ENCODE peak calls at places on chromosomes 6 and 20, in six cellular contexts. J, N, B, V, G and D are unnamed samples.

GRCh38 chr20:44017905-44018683 is 103.4 kb downstream of the TOX2 start:
- DNase-seq in J (peak), N (no peak), B (peak), V (peak), G (peak), D (peak)

GRCh38 chr6:135451617-135452190 is 45.8 kb downstream of the AHI1 start:
- DNase-seq in J (no peak), N (no peak), B (no peak), V (no peak), G (no peak), D (no peak)

GRCh38 chr6:20118877-20119276 is 93.4 kb downstream of the MBOAT1 start:
- DNase-seq in J (no peak), N (no peak), B (no peak), V (no peak), G (no peak), D (no peak)

GRCh38 chr6:31035862-31036497 is 25.7 kb downstream of the MUC22 start:
- DNase-seq in J (no peak), N (no peak), B (no peak), V (no peak), G (no peak), D (no peak)

GRCh38 chr6:35737413-35738211 is 780 bp downstream of the ARMC12 start:
- DNase-seq in J (peak), N (no peak), B (no peak), V (no peak), G (no peak), D (peak)

GRCh38 chr6:88566746-88567534 is 396.5 kb downstream of the RNGTT start:
- DNase-seq in J (no peak), N (no peak), B (no peak), V (no peak), G (no peak), D (no peak)

GRCh38 chr6:10347561-10348327 is 67.1 kb downstream of the TFAP2A start:
- DNase-seq in J (peak), N (no peak), B (no peak), V (no peak), G (no peak), D (no peak)

GRCh38 chr6:30884521-30885480 is 482 bp downstream of the DDR1 start:
- DNase-seq in J (peak), N (peak), B (peak), V (peak), G (peak), D (peak)

GRCh38 chr6:46327769-46328168 is 157.0 kb upstream of the ENPP5 start:
- DNase-seq in J (no peak), N (no peak), B (no peak), V (no peak), G (no peak), D (no peak)

GRCh38 chr6:106732541-106732940 is 103.2 kb downstream of the QRSL1 start:
- DNase-seq in J (no peak), N (no peak), B (no peak), V (no peak), G (no peak), D (no peak)

GRCh38 chr6:161066511-161066910 is 74.9 kb downstream of the MAP3K4 start:
- DNase-seq in J (no peak), N (no peak), B (no peak), V (no peak), G (no peak), D (no peak)

GRCh38 chr6:28224131-28225055 is 682 bp upstream of the ZSCAN9 start:
- DNase-seq in J (no peak), N (no peak), B (no peak), V (no peak), G (no peak), D (no peak)

GRCh38 chr20:60046011-60046413 is 87.8 kb downstream of the CDH26 start:
- DNase-seq in J (no peak), N (no peak), B (no peak), V (no peak), G (no peak), D (no peak)

GRCh38 chr6:52595000-52595795 is 18.3 kb upstream of the TRAM2 start:
- DNase-seq in J (no peak), N (no peak), B (peak), V (peak), G (no peak), D (no peak)

GRCh38 chr6:116278853-116279231 is 888 bp downstream of the TSPYL1 start:
- DNase-seq in J (no peak), N (no peak), B (no peak), V (peak), G (no peak), D (peak)

GRCh38 chr6:19934996-19935591 is 97.9 kb downstream of the ID4 start:
- DNase-seq in J (no peak), N (no peak), B (no peak), V (no peak), G (no peak), D (no peak)

GRCh38 chr6:143232849-143233248 is 172.2 kb downstream of the AIG1 start:
- DNase-seq in J (peak), N (no peak), B (peak), V (peak), G (peak), D (peak)

GRCh38 chr6:34658605-34659218 is 37.9 kb downstream of the ILRUN start:
- DNase-seq in J (no peak), N (no peak), B (no peak), V (no peak), G (peak), D (no peak)

DNA sequence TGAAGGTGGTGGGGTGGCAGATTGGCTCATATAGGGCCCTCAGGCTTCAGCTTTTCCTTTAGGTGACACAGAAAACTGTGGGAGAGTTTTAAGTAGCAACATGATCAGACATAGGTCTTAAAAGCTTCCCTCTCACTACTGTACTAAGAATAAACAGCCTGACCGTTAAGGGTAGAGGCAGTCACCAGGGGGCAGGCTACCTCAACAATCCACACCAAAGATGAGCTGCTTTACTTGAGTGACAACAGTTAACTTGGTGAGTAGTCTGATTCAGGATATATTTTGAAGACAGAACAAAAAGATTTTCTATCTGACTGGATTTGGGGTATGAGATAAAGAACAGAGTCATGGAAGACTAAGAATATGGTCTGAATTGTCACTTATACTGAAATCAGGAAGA is 193.1 kb upstream of the SHLD1 start:
- DNase-seq in J (peak), N (no peak), B (peak), V (peak), G (peak), D (peak)
- TF ChIP-seq CTCF in J (peak), N (peak), B (peak), V (peak), G (peak), D (peak)

GRCh38 chr6:15248451-15249370 is 2.8 kb downstream of the JARID2 start:
- DNase-seq in J (peak), N (peak), B (peak), V (peak), G (peak), D (peak)
- TF ChIP-seq POLR2A in J (peak), N (no peak), B (no peak), V (no peak), G (peak), D (peak)

GRCh38 chr6:29625337-29625930 is 7.5 kb downstream of the GABBR1 start:
- DNase-seq in J (no peak), N (no peak), B (no peak), V (no peak), G (no peak), D (no peak)

GRCh38 chr6:29627762-29628418 is 5.1 kb downstream of the GABBR1 start:
- DNase-seq in J (peak), N (no peak), B (peak), V (peak), G (peak), D (peak)

GRCh38 chr6:29629571-29629970 is 3.4 kb downstream of the GABBR1 start:
- DNase-seq in J (no peak), N (no peak), B (no peak), V (no peak), G (no peak), D (no peak)

GRCh38 chr6:29628419-29629281 is 4.3 kb downstream of the GABBR1 start:
- DNase-seq in J (peak), N (peak), B (peak), V (peak), G (peak), D (peak)

DNA sequence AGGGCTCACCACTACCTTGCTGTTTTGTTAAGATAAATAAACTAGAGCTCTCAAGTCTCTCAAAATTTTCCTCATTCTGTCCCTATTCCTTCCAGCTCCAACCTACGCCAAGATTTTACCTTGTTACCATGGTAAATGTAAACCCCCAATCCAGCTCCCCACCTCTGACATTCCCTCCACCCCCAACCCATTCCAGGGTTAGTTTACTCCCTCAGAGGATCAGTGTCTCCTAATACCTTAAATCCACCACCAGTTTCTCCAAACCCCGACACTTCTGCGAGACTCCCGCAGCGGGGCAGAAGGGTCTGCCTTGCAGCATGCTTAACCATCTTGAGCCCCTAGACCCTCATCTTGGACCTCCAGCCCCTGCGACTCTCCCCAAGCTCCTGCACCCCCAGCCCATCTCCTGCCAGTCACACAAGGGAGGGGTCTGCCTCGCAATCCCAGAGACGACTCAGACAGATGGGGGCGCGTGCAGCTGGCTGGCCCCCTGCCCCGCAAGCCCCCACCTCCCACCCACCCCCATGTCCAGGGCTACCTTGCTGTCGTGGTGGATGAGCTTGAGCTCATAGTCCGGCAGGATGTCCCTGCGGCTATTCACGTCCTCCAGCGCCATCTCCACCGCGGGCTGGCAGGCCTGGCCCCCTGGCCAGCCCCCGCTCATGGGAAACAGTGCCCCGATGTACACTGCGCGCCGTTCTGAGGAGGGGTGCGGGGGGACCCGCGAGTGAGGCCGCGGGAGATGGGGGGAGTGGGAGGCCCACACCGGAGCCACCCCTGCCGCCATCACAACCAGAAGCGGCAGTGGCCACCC is 5.8 kb downstream of the GABBR1 start:
- DNase-seq in J (no peak), N (no peak), B (no peak), V (no peak), G (no peak), D (no peak)
- H3K27ac ChIP-seq in J (peak), N (peak), B (peak), V (peak), G (peak), D (no peak)

GRCh38 chr6:33410711-33411631 is at the start of gene PHF1:
- DNase-seq in J (peak), N (no peak), B (peak), V (peak), G (peak), D (peak)
- TF ChIP-seq CTCF in J (no peak), N (no peak), B (no peak), V (no peak), G (no peak), D (no peak)

DNA sequence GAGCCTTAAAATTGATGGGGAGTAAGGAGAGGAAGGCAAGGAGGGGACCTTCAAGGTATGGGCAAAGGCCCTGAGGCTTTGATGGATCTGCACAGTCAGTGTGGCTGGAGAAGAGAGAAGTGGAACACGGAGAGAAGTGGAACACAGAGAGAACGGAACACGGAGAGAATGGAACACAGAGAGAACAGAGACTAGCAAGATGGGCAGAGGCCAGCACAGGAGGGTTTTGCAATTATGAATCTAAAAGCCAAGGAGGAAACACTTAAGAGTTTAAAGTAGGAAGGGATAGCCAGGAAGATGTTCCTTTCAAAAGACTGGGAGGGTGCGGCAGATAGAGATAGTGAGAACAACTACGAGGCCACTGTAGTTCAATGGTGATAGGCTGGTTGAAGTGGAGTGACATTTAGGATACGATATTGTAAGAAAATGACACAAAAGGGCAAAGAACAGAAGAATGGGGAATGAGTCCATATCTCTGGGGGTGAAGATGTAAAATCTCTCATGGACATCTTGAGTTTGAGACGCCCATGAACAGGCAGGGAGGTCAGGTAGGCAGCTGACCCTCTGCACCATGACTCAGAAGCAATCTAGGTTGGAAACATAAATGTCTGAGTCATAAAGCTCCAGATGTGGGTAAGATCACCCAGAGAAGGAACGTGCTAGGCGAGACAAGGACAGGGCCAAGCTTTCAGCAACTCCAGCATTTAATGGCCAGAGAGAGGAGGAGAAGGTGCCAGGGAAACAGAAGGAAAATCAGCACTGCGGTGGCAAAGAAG is 25.4 kb downstream of the ZMYND8 start:
- DNase-seq in J (peak), N (no peak), B (peak), V (no peak), G (no peak), D (no peak)
- TF ChIP-seq POLR2A in J (no peak), N (no peak), B (no peak), V (no peak), G (no peak), D (no peak)

DNA sequence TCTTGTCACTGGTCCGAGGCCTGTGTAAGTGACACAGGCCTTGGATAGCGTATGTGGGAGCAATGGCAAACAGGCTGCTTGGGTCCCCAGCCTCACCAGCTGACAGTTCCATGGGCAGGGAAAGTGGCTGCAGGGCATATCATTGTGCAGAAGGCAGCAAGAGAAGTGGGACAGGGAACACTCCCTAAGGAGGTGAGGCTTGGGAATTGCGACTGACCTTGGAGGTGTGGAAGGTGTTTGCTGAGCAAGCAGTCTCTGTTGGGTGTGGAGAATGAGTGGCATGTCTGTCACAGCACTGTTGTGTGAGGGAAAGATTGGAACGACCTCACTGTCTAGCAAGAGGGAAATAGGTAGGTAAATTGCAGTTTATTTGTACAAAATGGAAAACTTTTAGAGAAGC is 16.8 kb downstream of the POFUT1 start:
- DNase-seq in J (no peak), N (no peak), B (peak), V (no peak), G (peak), D (no peak)
- H3K27ac ChIP-seq in J (no peak), N (no peak), B (peak), V (no peak), G (no peak), D (no peak)